ENCODE peak calls at places on chromosomes 4 and X, in six cellular contexts. One of them, this sample, is unnamed.

GRCh38 chrX:23699636-23700194 is 32.4 kb downstream of the PRDX4 start:
- DNase-seq in GM12865: no peak
- DNase-seq in endodermal cell: peak
- DNase-seq in amniotic stem cell: no peak
- DNase-seq in bronchial epithelial cell: no peak
- DNase-seq in activated CD4-positive, alpha-beta T cell treated with anti-CD3 and anti-CD28 coated beads for 48 hours: peak
- DNase-seq in this sample: no peak

GRCh38 chr4:182147391-182147790 is 95.8 kb upstream of the TENM3 start:
- DNase-seq in GM12865: no peak
- DNase-seq in endodermal cell: no peak
- DNase-seq in amniotic stem cell: no peak
- DNase-seq in bronchial epithelial cell: no peak
- DNase-seq in activated CD4-positive, alpha-beta T cell treated with anti-CD3 and anti-CD28 coated beads for 48 hours: no peak
- DNase-seq in this sample: no peak

GRCh38 chr4:181224826-181225225 is 1018.4 kb upstream of the TENM3 start:
- DNase-seq in GM12865: no peak
- DNase-seq in endodermal cell: no peak
- DNase-seq in amniotic stem cell: no peak
- DNase-seq in bronchial epithelial cell: no peak
- DNase-seq in activated CD4-positive, alpha-beta T cell treated with anti-CD3 and anti-CD28 coated beads for 48 hours: no peak
- DNase-seq in this sample: no peak

GRCh38 chr4:138090145-138090917 is 151.8 kb downstream of the SLC7A11 start:
- DNase-seq in GM12865: peak
- DNase-seq in endodermal cell: peak
- DNase-seq in amniotic stem cell: peak
- DNase-seq in bronchial epithelial cell: peak
- DNase-seq in activated CD4-positive, alpha-beta T cell treated with anti-CD3 and anti-CD28 coated beads for 48 hours: peak
- DNase-seq in this sample: no peak

GRCh38 chr4:56907009-56907408 is 691 bp upstream of the REST start:
- DNase-seq in GM12865: no peak
- DNase-seq in endodermal cell: peak
- DNase-seq in amniotic stem cell: no peak
- DNase-seq in bronchial epithelial cell: no peak
- DNase-seq in activated CD4-positive, alpha-beta T cell treated with anti-CD3 and anti-CD28 coated beads for 48 hours: peak
- DNase-seq in this sample: no peak

GRCh38 chr4:169898095-169898494 is 128.1 kb downstream of the MFAP3L start:
- DNase-seq in GM12865: no peak
- DNase-seq in endodermal cell: no peak
- DNase-seq in amniotic stem cell: no peak
- DNase-seq in bronchial epithelial cell: no peak
- DNase-seq in activated CD4-positive, alpha-beta T cell treated with anti-CD3 and anti-CD28 coated beads for 48 hours: no peak
- DNase-seq in this sample: no peak

GRCh38 chrX:6026484-6026883 is 202.2 kb downstream of the NLGN4X start:
- DNase-seq in GM12865: no peak
- DNase-seq in endodermal cell: no peak
- DNase-seq in amniotic stem cell: no peak
- DNase-seq in bronchial epithelial cell: no peak
- DNase-seq in activated CD4-positive, alpha-beta T cell treated with anti-CD3 and anti-CD28 coated beads for 48 hours: no peak
- DNase-seq in this sample: no peak

GRCh38 chr4:83454626-83455025 is 997 bp downstream of the HELQ start:
- DNase-seq in GM12865: no peak
- DNase-seq in endodermal cell: no peak
- DNase-seq in amniotic stem cell: no peak
- DNase-seq in bronchial epithelial cell: no peak
- DNase-seq in activated CD4-positive, alpha-beta T cell treated with anti-CD3 and anti-CD28 coated beads for 48 hours: no peak
- DNase-seq in this sample: no peak

GRCh38 chr4:147610666-147611065 is 6.5 kb upstream of the TMEM184C start:
- DNase-seq in GM12865: no peak
- DNase-seq in endodermal cell: no peak
- DNase-seq in amniotic stem cell: no peak
- DNase-seq in bronchial epithelial cell: no peak
- DNase-seq in activated CD4-positive, alpha-beta T cell treated with anti-CD3 and anti-CD28 coated beads for 48 hours: no peak
- DNase-seq in this sample: no peak

GRCh38 chr4:38563703-38564490 is 100.1 kb upstream of the KLF3 start:
- DNase-seq in GM12865: no peak
- DNase-seq in endodermal cell: no peak
- DNase-seq in amniotic stem cell: no peak
- DNase-seq in bronchial epithelial cell: no peak
- DNase-seq in activated CD4-positive, alpha-beta T cell treated with anti-CD3 and anti-CD28 coated beads for 48 hours: no peak
- DNase-seq in this sample: no peak

GRCh38 chr4:8123389-8123788 is 35.2 kb downstream of the ABLIM2 start:
- DNase-seq in GM12865: no peak
- DNase-seq in endodermal cell: no peak
- DNase-seq in amniotic stem cell: no peak
- DNase-seq in bronchial epithelial cell: no peak
- DNase-seq in activated CD4-positive, alpha-beta T cell treated with anti-CD3 and anti-CD28 coated beads for 48 hours: no peak
- DNase-seq in this sample: no peak